ENCODE peak calls at places on chromosomes 16 and 17, in five cellular contexts. C is HepG2; N is cardiac fibroblast; Y is stimulated activated CD4-positive, alpha-beta T cell treated with anti-CD3 and anti-CD28 coated beads, Interleukin-15, amount 100 ng/mL, for 48 hours; M is ELR. Q is an unnamed sample.

GRCh38 chr17:50531428-50532025 is 1.0 kb upstream of the EPN3 start:
- DNase-seq in N (no peak), C (no peak), M (no peak), Y (no peak), Q (no peak)

GRCh38 chr17:35010093-35010492 is 29.8 kb downstream of the LIG3 start:
- DNase-seq in C (no peak), Y (no peak), M (no peak), N (no peak), Q (no peak)

GRCh38 chr17:49388290-49388640 is 26.2 kb upstream of the ZNF652 start:
- DNase-seq in Y (no peak), C (no peak), N (no peak), M (no peak), Q (no peak)

GRCh38 chr17:58052951-58053715 is 30.1 kb upstream of the DYNLL2 start:
- DNase-seq in M (peak), C (no peak), Y (peak), N (peak), Q (no peak)

GRCh38 chr17:65813306-65813705 is 251.9 kb upstream of the AXIN2 start:
- DNase-seq in M (no peak), C (no peak), Y (no peak), N (no peak), Q (no peak)

GRCh38 chr16:88337021-88337420 is 45.7 kb upstream of the ZNF469 start:
- DNase-seq in N (peak), C (no peak), M (peak), Y (no peak), Q (no peak)

GRCh38 chr17:76956846-76957540 is 88.8 kb downstream of the MGAT5B start:
- DNase-seq in N (no peak), Y (no peak), C (no peak), M (no peak), Q (no peak)

GRCh38 chr17:80694085-80694991 is 149.7 kb downstream of the RPTOR start:
- DNase-seq in M (no peak), C (no peak), Y (no peak), N (no peak), Q (no peak)

GRCh38 chr16:31331141-31331764 is 23.7 kb upstream of the ITGAX start:
- DNase-seq in Y (no peak), M (no peak), N (no peak), C (no peak), Q (no peak)

GRCh38 chr16:26951950-26952349 is 114.8 kb upstream of the C16orf82 start:
- DNase-seq in M (no peak), C (no peak), N (no peak), Y (no peak), Q (no peak)

GRCh38 chr17:67559381-67559966 is 158.3 kb upstream of the NOL11 start:
- DNase-seq in N (peak), C (no peak), M (no peak), Y (no peak), Q (no peak)

GRCh38 chr17:37743875-37744632 is 805 bp downstream of the HNF1B start:
- DNase-seq in N (no peak), C (peak), Y (no peak), M (no peak), Q (no peak)

GRCh38 chr17:49987681-49988441 is 7.2 kb downstream of the DLX3 start:
- DNase-seq in M (peak), Y (no peak), N (no peak), C (no peak), Q (no peak)

GRCh38 chr17:67625971-67626370 is 91.8 kb upstream of the NOL11 start:
- DNase-seq in N (no peak), C (no peak), M (no peak), Y (no peak), Q (no peak)

GRCh38 chr17:82967268-82968032 is 112.0 kb upstream of the METRNL start:
- DNase-seq in Y (no peak), N (no peak), M (no peak), C (no peak), Q (no peak)

GRCh38 chr16:11333696-11334095 is 11.6 kb upstream of the RMI2 start:
- DNase-seq in M (peak), N (no peak), Y (no peak), C (no peak), Q (no peak)

GRCh38 chr16:19290860-19291259 is 5.3 kb downstream of the CLEC19A start:
- DNase-seq in Y (no peak), M (no peak), N (no peak), C (no peak), Q (no peak)

GRCh38 chr16:57041182-57042156 is 50.9 kb upstream of the CPNE2 start:
- DNase-seq in M (no peak), N (no peak), C (no peak), Y (peak), Q (no peak)

GRCh38 chr16:77683845-77684526 is 38.3 kb upstream of the NUDT7 start:
- DNase-seq in C (no peak), Y (no peak), N (no peak), M (no peak), Q (no peak)

GRCh38 chr16:58366247-58367031 is 25.8 kb upstream of the GINS3 start:
- DNase-seq in N (peak), Y (no peak), M (peak), C (peak), Q (no peak)

GRCh38 chr16:49464877-49465504 is 91.4 kb downstream of the C16orf78 start:
- DNase-seq in Y (no peak), N (no peak), C (no peak), M (no peak), Q (no peak)

GRCh38 chr17:15436399-15437369 is 30.7 kb downstream of the CDRT4 start:
- DNase-seq in Y (no peak), N (peak), M (peak), C (peak), Q (peak)

GRCh38 chr17:78946131-78946530 is 20.9 kb upstream of the TIMP2 start:
- DNase-seq in M (no peak), C (no peak), Y (no peak), N (no peak), Q (no peak)

GRCh38 chr17:64783556-64784352 is 121.6 kb upstream of the SMURF2 start:
- DNase-seq in N (no peak), C (no peak), Y (no peak), M (no peak), Q (no peak)

GRCh38 chr17:28388106-28388505 is 16.6 kb downstream of the SARM1 start:
- DNase-seq in C (no peak), M (no peak), N (no peak), Y (no peak), Q (no peak)

GRCh38 chr17:27376637-27377547 is 79.4 kb upstream of the KSR1 start:
- DNase-seq in M (peak), Y (no peak), C (no peak), N (peak), Q (no peak)

GRCh38 chr17:56866496-56866895 is 32.5 kb downstream of the DGKE start:
- DNase-seq in N (no peak), Y (no peak), C (no peak), M (peak), Q (no peak)

GRCh38 chr17:54662978-54663876 is 237.4 kb upstream of the TOM1L1 start:
- DNase-seq in C (no peak), N (no peak), Y (no peak), M (no peak), Q (no peak)

GRCh38 chr17:76925333-76925935 is 57.2 kb downstream of the MGAT5B start:
- DNase-seq in Y (no peak), N (no peak), M (no peak), C (no peak), Q (no peak)

GRCh38 chr16:70480127-70481105 is 26.0 kb downstream of the FCSK start:
- DNase-seq in M (no peak), C (no peak), N (no peak), Y (no peak), Q (no peak)

GRCh38 chr17:76635659-76636360 is 7.7 kb downstream of the ST6GALNAC1 start:
- DNase-seq in M (peak), N (peak), Y (no peak), C (no peak), Q (no peak)

GRCh38 chr17:4501295-4501949 is 2.7 kb downstream of the SPNS2 start:
- DNase-seq in Y (no peak), M (no peak), N (no peak), C (no peak), Q (peak)

GRCh38 chr16:86789621-86790051 is 211.3 kb downstream of the FOXL1 start:
- DNase-seq in M (no peak), C (no peak), Y (no peak), N (peak), Q (no peak)

GRCh38 chr16:29806641-29807425 is 504 bp downstream of the MAZ start:
- DNase-seq in N (peak), M (peak), C (peak), Y (no peak), Q (no peak)

GRCh38 chr16:84391151-84391873 is 23.0 kb downstream of the ATP2C2 start:
- DNase-seq in Y (no peak), N (no peak), C (no peak), M (no peak), Q (no peak)

Q was measured in CMK.